ENCODE peak calls at places on chromosome 17, in four cellular contexts. H is activated naive CD4-positive, alpha-beta T cell treated with anti-CD3 and anti-CD28 coated beads for 36 hours; B is NCI-H1092; E is NCI-H1105 treated with DMSO at 0.1 percent for 48 hours. U is an unnamed sample.

GRCh38 chr17:39699818-39700147 is at the start of gene ERBB2:
- DNase-seq in H (no peak), B (no peak), E (no peak), U (no peak)

GRCh38 chr17:59800530-59800942 is 92.2 kb downstream of the TUBD1 start:
- DNase-seq in H (no peak), B (no peak), E (no peak), U (no peak)

GRCh38 chr17:16091773-16092172 is 92.1 kb downstream of the TTC19 start:
- DNase-seq in H (no peak), B (no peak), E (no peak), U (no peak)

GRCh38 chr17:31497431-31497830 is 106.0 kb downstream of the RAB11FIP4 start:
- DNase-seq in H (no peak), B (no peak), E (no peak), U (no peak)

GRCh38 chr17:28178800-28179199 is 136.3 kb downstream of the NLK start:
- DNase-seq in H (no peak), B (no peak), E (no peak), U (no peak)

GRCh38 chr17:14737984-14738651 is 437.2 kb downstream of the HS3ST3B1 start:
- DNase-seq in H (no peak), B (no peak), E (no peak), U (no peak)

GRCh38 chr17:72432143-72432604 is 311.4 kb downstream of the SOX9 start:
- DNase-seq in H (no peak), B (no peak), E (peak), U (no peak)

GRCh38 chr17:28774206-28774605 is 30.4 kb downstream of the TRAF4 start:
- DNase-seq in H (no peak), B (no peak), E (no peak), U (no peak)

GRCh38 chr17:42179911-42180410 is 981 bp downstream of the KCNH4 start:
- DNase-seq in H (peak), B (peak), E (peak), U (peak)

GRCh38 chr17:79630120-79630519 is 19.3 kb upstream of the RBFOX3 start:
- DNase-seq in H (no peak), B (no peak), E (no peak), U (no peak)

GRCh38 chr17:75791251-75791650 is 6.6 kb downstream of the UNK start:
- DNase-seq in H (no peak), B (no peak), E (no peak), U (no peak)